ENCODE peak calls at places on chromosomes 6 and 20, in five cellular contexts. One of them, this sample, is unnamed.

GRCh38 chr6:134047673-134048072 is 4.8 kb downstream of the SLC2A12 start:
- DNase-seq in nephron progenitor cell: no peak
- DNase-seq in heart left ventricle: peak; percentile 77
- DNase-seq in mesothelial cell of epicardium: no peak
- DNase-seq in mammary epithelial cell: no peak
- DNase-seq in this sample: no peak

GRCh38 chr6:1086446-1086845 is 225.5 kb upstream of the FOXQ1 start:
- DNase-seq in heart left ventricle: no peak
- DNase-seq in mesothelial cell of epicardium: no peak
- DNase-seq in nephron progenitor cell: no peak
- DNase-seq in mammary epithelial cell: no peak
- DNase-seq in this sample: no peak

GRCh38 chr6:26296857-26297648 is 67.9 kb upstream of the BTN3A2 start:
- DNase-seq in nephron progenitor cell: no peak
- DNase-seq in mesothelial cell of epicardium: no peak
- DNase-seq in mammary epithelial cell: peak; percentile 68
- DNase-seq in heart left ventricle: no peak
- DNase-seq in this sample: no peak

GRCh38 chr20:5482791-5483190 is 166.0 kb upstream of the PROKR2 start:
- DNase-seq in mesothelial cell of epicardium: no peak
- DNase-seq in mammary epithelial cell: no peak
- DNase-seq in nephron progenitor cell: no peak
- DNase-seq in heart left ventricle: no peak
- DNase-seq in this sample: no peak

GRCh38 chr6:10413850-10414765 is 766 bp downstream of the TFAP2A start:
- DNase-seq in mammary epithelial cell: peak; percentile 71
- DNase-seq in nephron progenitor cell: peak; percentile 46
- DNase-seq in heart left ventricle: no peak
- DNase-seq in mesothelial cell of epicardium: peak; percentile 69
- DNase-seq in this sample: no peak

GRCh38 chr20:61856626-61857413 is 208.9 kb downstream of the TAF4 start:
- DNase-seq in heart left ventricle: no peak
- DNase-seq in mesothelial cell of epicardium: no peak
- DNase-seq in nephron progenitor cell: no peak
- DNase-seq in mammary epithelial cell: no peak
- DNase-seq in this sample: no peak

GRCh38 chr6:125088963-125089362 is 64.6 kb upstream of the TPD52L1 start:
- DNase-seq in mesothelial cell of epicardium: no peak
- DNase-seq in nephron progenitor cell: no peak
- DNase-seq in heart left ventricle: no peak
- DNase-seq in mammary epithelial cell: no peak
- DNase-seq in this sample: no peak

GRCh38 chr20:25525857-25526256 is 59.5 kb downstream of the NINL start:
- DNase-seq in mesothelial cell of epicardium: no peak
- DNase-seq in mammary epithelial cell: peak; percentile 94
- DNase-seq in nephron progenitor cell: no peak
- DNase-seq in heart left ventricle: no peak
- DNase-seq in this sample: no peak

GRCh38 chr20:17871181-17871580 is 97.4 kb downstream of the SNX5 start:
- DNase-seq in mammary epithelial cell: no peak
- DNase-seq in mesothelial cell of epicardium: no peak
- DNase-seq in nephron progenitor cell: no peak
- DNase-seq in heart left ventricle: no peak
- DNase-seq in this sample: no peak

GRCh38 chr20:37392441-37393195 is 46.7 kb downstream of the SRC start:
- DNase-seq in mammary epithelial cell: no peak
- DNase-seq in nephron progenitor cell: no peak
- DNase-seq in heart left ventricle: no peak
- DNase-seq in mesothelial cell of epicardium: no peak
- DNase-seq in this sample: no peak

GRCh38 chr20:37534401-37535157 is 6.9 kb upstream of the BLCAP start:
- DNase-seq in nephron progenitor cell: peak; percentile 53
- DNase-seq in heart left ventricle: no peak
- DNase-seq in mesothelial cell of epicardium: peak; percentile 57
- DNase-seq in mammary epithelial cell: peak; percentile 75
- DNase-seq in this sample: no peak

GRCh38 chr20:57361517-57361916 is 10.5 kb downstream of the RAE1 start:
- DNase-seq in heart left ventricle: no peak
- DNase-seq in mammary epithelial cell: peak; percentile 81
- DNase-seq in mesothelial cell of epicardium: no peak
- DNase-seq in nephron progenitor cell: no peak
- DNase-seq in this sample: no peak

GRCh38 chr6:105324386-105325000 is 78.4 kb downstream of the PREP start:
- DNase-seq in mammary epithelial cell: peak; percentile 56
- DNase-seq in mesothelial cell of epicardium: no peak
- DNase-seq in heart left ventricle: no peak
- DNase-seq in nephron progenitor cell: no peak
- DNase-seq in this sample: no peak

GRCh38 chr6:47309326-47310130 is at the start of gene TNFRSF21:
- DNase-seq in nephron progenitor cell: peak; percentile 91
- DNase-seq in mammary epithelial cell: peak; percentile 92
- DNase-seq in mesothelial cell of epicardium: peak; percentile 90
- DNase-seq in heart left ventricle: peak; percentile 94
- DNase-seq in this sample: peak; percentile 69

GRCh38 chr20:24981282-24981681 is 11.3 kb downstream of the APMAP start:
- DNase-seq in nephron progenitor cell: no peak
- DNase-seq in mesothelial cell of epicardium: no peak
- DNase-seq in mammary epithelial cell: no peak
- DNase-seq in heart left ventricle: no peak
- DNase-seq in this sample: no peak

GRCh38 chr6:71965404-71965803 is 79.1 kb downstream of the RIMS1 start:
- DNase-seq in mesothelial cell of epicardium: no peak
- DNase-seq in mammary epithelial cell: no peak
- DNase-seq in nephron progenitor cell: peak; percentile 17
- DNase-seq in heart left ventricle: no peak
- DNase-seq in this sample: no peak

GRCh38 chr6:165056292-165056691 is 253.1 kb downstream of the C6orf118 start:
- DNase-seq in nephron progenitor cell: no peak
- DNase-seq in heart left ventricle: no peak
- DNase-seq in mammary epithelial cell: no peak
- DNase-seq in mesothelial cell of epicardium: no peak
- DNase-seq in this sample: no peak

GRCh38 chr6:33566182-33567084 is 13.6 kb downstream of the BAK1 start:
- DNase-seq in mammary epithelial cell: peak; percentile 77
- DNase-seq in heart left ventricle: no peak
- DNase-seq in nephron progenitor cell: no peak
- DNase-seq in mesothelial cell of epicardium: no peak
- DNase-seq in this sample: no peak

GRCh38 chr6:50845499-50846108 is 26.9 kb downstream of the TFAP2B start:
- DNase-seq in nephron progenitor cell: no peak
- DNase-seq in heart left ventricle: no peak
- DNase-seq in mesothelial cell of epicardium: no peak
- DNase-seq in mammary epithelial cell: no peak
- DNase-seq in this sample: no peak

GRCh38 chr6:2209226-2209809 is 36.1 kb downstream of the GMDS start:
- DNase-seq in mammary epithelial cell: peak; percentile 50
- DNase-seq in mesothelial cell of epicardium: no peak
- DNase-seq in heart left ventricle: no peak
- DNase-seq in nephron progenitor cell: peak; percentile 46
- DNase-seq in this sample: no peak

GRCh38 chr6:98384766-98385165 is 449.6 kb upstream of the POU3F2 start:
- DNase-seq in mesothelial cell of epicardium: no peak
- DNase-seq in heart left ventricle: no peak
- DNase-seq in nephron progenitor cell: no peak
- DNase-seq in mammary epithelial cell: no peak
- DNase-seq in this sample: no peak

GRCh38 chr6:158226655-158227512 is 58.7 kb downstream of the GTF2H5 start:
- DNase-seq in mesothelial cell of epicardium: no peak
- DNase-seq in nephron progenitor cell: no peak
- DNase-seq in heart left ventricle: no peak
- DNase-seq in mammary epithelial cell: no peak
- DNase-seq in this sample: no peak

GRCh38 chr6:137581019-137581707 is 87.0 kb upstream of the OLIG3 start:
- DNase-seq in mesothelial cell of epicardium: no peak
- DNase-seq in heart left ventricle: no peak
- DNase-seq in mammary epithelial cell: no peak
- DNase-seq in nephron progenitor cell: no peak
- DNase-seq in this sample: no peak

GRCh38 chr20:38278150-38278549 is 17.6 kb upstream of the KIAA1755 start:
- DNase-seq in heart left ventricle: no peak
- DNase-seq in mesothelial cell of epicardium: no peak
- DNase-seq in nephron progenitor cell: no peak
- DNase-seq in mammary epithelial cell: no peak
- DNase-seq in this sample: no peak

GRCh38 chr6:62371395-62371794 is 85.4 kb upstream of the KHDRBS2 start:
- DNase-seq in mammary epithelial cell: no peak
- DNase-seq in heart left ventricle: no peak
- DNase-seq in mesothelial cell of epicardium: no peak
- DNase-seq in nephron progenitor cell: no peak
- DNase-seq in this sample: no peak

GRCh38 chr20:62598761-62599194 is 43.5 kb upstream of the SLCO4A1 start:
- DNase-seq in mammary epithelial cell: no peak
- DNase-seq in mesothelial cell of epicardium: no peak
- DNase-seq in nephron progenitor cell: no peak
- DNase-seq in heart left ventricle: no peak
- DNase-seq in this sample: no peak

GRCh38 chr6:142816024-142816423 is 129.0 kb downstream of the HIVEP2 start:
- DNase-seq in nephron progenitor cell: no peak
- DNase-seq in mesothelial cell of epicardium: no peak
- DNase-seq in mammary epithelial cell: no peak
- DNase-seq in heart left ventricle: no peak
- DNase-seq in this sample: no peak

GRCh38 chr6:118872318-118872717 is 21.6 kb upstream of the ASF1A start:
- DNase-seq in heart left ventricle: no peak
- DNase-seq in mammary epithelial cell: no peak
- DNase-seq in nephron progenitor cell: no peak
- DNase-seq in mesothelial cell of epicardium: no peak
- DNase-seq in this sample: no peak

GRCh38 chr6:41519305-41519747 is 26.9 kb upstream of the FOXP4 start:
- DNase-seq in nephron progenitor cell: no peak
- DNase-seq in mammary epithelial cell: no peak
- DNase-seq in mesothelial cell of epicardium: no peak
- DNase-seq in heart left ventricle: no peak
- DNase-seq in this sample: no peak

GRCh38 chr6:133241901-133242760 is 974 bp downstream of the EYA4 start:
- DNase-seq in mammary epithelial cell: peak; percentile 35
- DNase-seq in heart left ventricle: peak; percentile 28
- DNase-seq in mesothelial cell of epicardium: peak; percentile 57
- DNase-seq in nephron progenitor cell: peak; percentile 56
- DNase-seq in this sample: no peak

GRCh38 chr6:170227996-170228550 is 62.8 kb downstream of the DLL1 start:
- DNase-seq in nephron progenitor cell: no peak
- DNase-seq in heart left ventricle: peak; percentile 5
- DNase-seq in mammary epithelial cell: no peak
- DNase-seq in mesothelial cell of epicardium: no peak
- DNase-seq in this sample: no peak

GRCh38 chr6:47484616-47485015 is 7.0 kb downstream of the CD2AP start:
- DNase-seq in mesothelial cell of epicardium: no peak
- DNase-seq in mammary epithelial cell: peak; percentile 87
- DNase-seq in heart left ventricle: no peak
- DNase-seq in nephron progenitor cell: no peak
- DNase-seq in this sample: no peak

GRCh38 chr20:51378171-51378928 is 164.2 kb downstream of the NFATC2 start:
- DNase-seq in heart left ventricle: no peak
- DNase-seq in nephron progenitor cell: no peak
- DNase-seq in mammary epithelial cell: no peak
- DNase-seq in mesothelial cell of epicardium: no peak
- DNase-seq in this sample: no peak

GRCh38 chr6:20693466-20694063 is 159.3 kb downstream of the CDKAL1 start:
- DNase-seq in mesothelial cell of epicardium: no peak
- DNase-seq in mammary epithelial cell: peak; percentile 52
- DNase-seq in heart left ventricle: no peak
- DNase-seq in nephron progenitor cell: no peak
- DNase-seq in this sample: no peak

GRCh38 chr6:2939315-2940009 is 31.9 kb downstream of the SERPINB6 start:
- DNase-seq in mammary epithelial cell: no peak
- DNase-seq in nephron progenitor cell: no peak
- DNase-seq in mesothelial cell of epicardium: peak; percentile 25
- DNase-seq in heart left ventricle: peak; percentile 77
- DNase-seq in this sample: no peak

GRCh38 chr6:84415068-84415467 is 187.6 kb upstream of the CEP162 start:
- DNase-seq in heart left ventricle: no peak
- DNase-seq in mesothelial cell of epicardium: no peak
- DNase-seq in nephron progenitor cell: no peak
- DNase-seq in mammary epithelial cell: no peak
- DNase-seq in this sample: no peak

GRCh38 chr6:157744202-157744601 is 78.8 kb upstream of the SNX9 start:
- DNase-seq in mesothelial cell of epicardium: no peak
- DNase-seq in mammary epithelial cell: no peak
- DNase-seq in nephron progenitor cell: no peak
- DNase-seq in heart left ventricle: no peak
- DNase-seq in this sample: no peak

GRCh38 chr6:108350528-108350927 is 55.7 kb downstream of the AFG1L start:
- DNase-seq in heart left ventricle: no peak
- DNase-seq in mammary epithelial cell: no peak
- DNase-seq in mesothelial cell of epicardium: no peak
- DNase-seq in nephron progenitor cell: no peak
- DNase-seq in this sample: no peak

GRCh38 chr6:53734473-53735299 is 60.1 kb upstream of the LRRC1 start:
- DNase-seq in mesothelial cell of epicardium: no peak
- DNase-seq in mammary epithelial cell: peak; percentile 93
- DNase-seq in heart left ventricle: peak; percentile 37
- DNase-seq in nephron progenitor cell: peak; percentile 31
- DNase-seq in this sample: no peak

GRCh38 chr20:3250091-3250504 is 11.1 kb upstream of the SLC4A11 start:
- DNase-seq in nephron progenitor cell: peak; percentile 57
- DNase-seq in heart left ventricle: no peak
- DNase-seq in mammary epithelial cell: no peak
- DNase-seq in mesothelial cell of epicardium: no peak
- DNase-seq in this sample: no peak
- TF ChIP-seq CTCF in nephron progenitor cell: peak; percentile 55
- TF ChIP-seq CTCF in heart left ventricle: no peak
- TF ChIP-seq CTCF in mammary epithelial cell: peak; percentile 7
- TF ChIP-seq CTCF in mesothelial cell of epicardium: no peak
- TF ChIP-seq CTCF in this sample: no peak

GRCh38 chr20:20806121-20806820 is 93.8 kb upstream of the RALGAPA2 start:
- DNase-seq in nephron progenitor cell: no peak
- DNase-seq in heart left ventricle: no peak
- DNase-seq in mesothelial cell of epicardium: no peak
- DNase-seq in mammary epithelial cell: no peak
- DNase-seq in this sample: no peak
- TF ChIP-seq CTCF in nephron progenitor cell: no peak
- TF ChIP-seq CTCF in heart left ventricle: no peak
- TF ChIP-seq CTCF in mesothelial cell of epicardium: no peak
- TF ChIP-seq CTCF in mammary epithelial cell: no peak
- TF ChIP-seq CTCF in this sample: no peak

GRCh38 chr6:66662196-66662595 is 955.2 kb upstream of the EYS start:
- DNase-seq in mesothelial cell of epicardium: no peak
- DNase-seq in mammary epithelial cell: no peak
- DNase-seq in heart left ventricle: no peak
- DNase-seq in nephron progenitor cell: no peak
- DNase-seq in this sample: no peak
- TF ChIP-seq CTCF in mesothelial cell of epicardium: no peak
- TF ChIP-seq CTCF in mammary epithelial cell: no peak
- TF ChIP-seq CTCF in heart left ventricle: no peak
- TF ChIP-seq CTCF in nephron progenitor cell: peak; percentile 47
- TF ChIP-seq CTCF in this sample: no peak

GRCh38 chr20:297098-297924 is at the start of gene ZCCHC3:
- DNase-seq in mesothelial cell of epicardium: peak; percentile 88
- DNase-seq in mammary epithelial cell: peak; percentile 90
- DNase-seq in nephron progenitor cell: peak; percentile 86
- DNase-seq in heart left ventricle: peak; percentile 91
- DNase-seq in this sample: peak; percentile 58
- TF ChIP-seq CTCF in mesothelial cell of epicardium: peak; percentile 14
- TF ChIP-seq CTCF in mammary epithelial cell: no peak
- TF ChIP-seq CTCF in nephron progenitor cell: no peak
- TF ChIP-seq CTCF in heart left ventricle: no peak
- TF ChIP-seq CTCF in this sample: no peak

GRCh38 chr6:166465671-166466087 is 82.9 kb upstream of the MPC1 start:
- DNase-seq in mesothelial cell of epicardium: no peak
- DNase-seq in heart left ventricle: peak; percentile 59
- DNase-seq in nephron progenitor cell: no peak
- DNase-seq in mammary epithelial cell: no peak
- DNase-seq in this sample: no peak
- TF ChIP-seq CTCF in mesothelial cell of epicardium: no peak
- TF ChIP-seq CTCF in heart left ventricle: no peak
- TF ChIP-seq CTCF in nephron progenitor cell: no peak
- TF ChIP-seq CTCF in mammary epithelial cell: no peak
- TF ChIP-seq CTCF in this sample: no peak